ENCODE peak calls at places on chromosomes 16 and 17, in four cellular contexts. One of them, this sample, is unnamed.

GRCh38 chr17:54840885-54841614 is 59.6 kb upstream of the TOM1L1 start:
- DNase-seq in gastrocnemius medialis: no peak
- DNase-seq in tibial nerve: no peak
- DNase-seq in Peyer's patch: no peak
- DNase-seq in this sample: no peak

GRCh38 chr16:54110582-54110981 is 176.0 kb downstream of the IRX3 start:
- DNase-seq in gastrocnemius medialis: no peak
- DNase-seq in tibial nerve: no peak
- DNase-seq in Peyer's patch: no peak
- DNase-seq in this sample: no peak

GRCh38 chr17:50950002-50950877 is 84.1 kb upstream of the TOB1 start:
- DNase-seq in gastrocnemius medialis: peak; percentile 87
- DNase-seq in tibial nerve: peak; percentile 72
- DNase-seq in Peyer's patch: peak; percentile 50
- DNase-seq in this sample: peak; percentile 56

GRCh38 chr16:68490829-68491575 is 42.7 kb upstream of the SMPD3 start:
- DNase-seq in gastrocnemius medialis: peak; percentile 17
- DNase-seq in tibial nerve: no peak
- DNase-seq in Peyer's patch: no peak
- DNase-seq in this sample: peak; percentile 64

GRCh38 chr16:65309294-65309850 is 187.5 kb upstream of the CDH11 start:
- DNase-seq in gastrocnemius medialis: no peak
- DNase-seq in tibial nerve: no peak
- DNase-seq in Peyer's patch: no peak
- DNase-seq in this sample: no peak

GRCh38 chr16:72890587-72890986 is 157.3 kb downstream of the ZFHX3 start:
- DNase-seq in gastrocnemius medialis: no peak
- DNase-seq in tibial nerve: no peak
- DNase-seq in Peyer's patch: no peak
- DNase-seq in this sample: no peak

GRCh38 chr17:61803216-61803615 is 60.1 kb downstream of the BRIP1 start:
- DNase-seq in gastrocnemius medialis: no peak
- DNase-seq in tibial nerve: no peak
- DNase-seq in Peyer's patch: no peak
- DNase-seq in this sample: no peak

GRCh38 chr16:85429776-85430522 is 183.2 kb upstream of the GSE1 start:
- DNase-seq in gastrocnemius medialis: no peak
- DNase-seq in tibial nerve: no peak
- DNase-seq in Peyer's patch: no peak
- DNase-seq in this sample: no peak

GRCh38 chr17:6591599-6592158 is 35.3 kb upstream of the PITPNM3 start:
- DNase-seq in gastrocnemius medialis: no peak
- DNase-seq in tibial nerve: no peak
- DNase-seq in Peyer's patch: no peak
- DNase-seq in this sample: no peak

GRCh38 chr17:75209061-75209460 is 3.6 kb downstream of the NUP85 start:
- DNase-seq in gastrocnemius medialis: no peak
- DNase-seq in tibial nerve: no peak
- DNase-seq in Peyer's patch: no peak
- DNase-seq in this sample: no peak

GRCh38 chr16:22420606-22421135 is 46.3 kb upstream of the CDR2 start:
- DNase-seq in gastrocnemius medialis: no peak
- DNase-seq in tibial nerve: no peak
- DNase-seq in Peyer's patch: no peak
- DNase-seq in this sample: no peak

GRCh38 chr16:58377932-58378331 is 14.3 kb upstream of the GINS3 start:
- DNase-seq in gastrocnemius medialis: no peak
- DNase-seq in tibial nerve: no peak
- DNase-seq in Peyer's patch: no peak
- DNase-seq in this sample: no peak

GRCh38 chr16:67537270-67537635 is 8.6 kb downstream of the RIPOR1 start:
- DNase-seq in gastrocnemius medialis: no peak
- DNase-seq in tibial nerve: no peak
- DNase-seq in Peyer's patch: peak; percentile 68
- DNase-seq in this sample: peak; percentile 43

GRCh38 chr17:42133461-42134041 is 10.9 kb downstream of the HSPB9 start:
- DNase-seq in gastrocnemius medialis: no peak
- DNase-seq in tibial nerve: no peak
- DNase-seq in Peyer's patch: peak; percentile 92
- DNase-seq in this sample: peak; percentile 81

GRCh38 chr16:735982-736453 is 4.8 kb downstream of the CIAO3 start:
- DNase-seq in gastrocnemius medialis: no peak
- DNase-seq in tibial nerve: no peak
- DNase-seq in Peyer's patch: no peak
- DNase-seq in this sample: peak; percentile 87

GRCh38 chr16:28597692-28598261 is 927 bp upstream of the SULT1A2 start:
- DNase-seq in gastrocnemius medialis: no peak
- DNase-seq in tibial nerve: no peak
- DNase-seq in Peyer's patch: no peak
- DNase-seq in this sample: peak; percentile 37

GRCh38 chr17:62781826-62782225 is 26.3 kb downstream of the MARCHF10 start:
- DNase-seq in gastrocnemius medialis: no peak
- DNase-seq in tibial nerve: no peak
- DNase-seq in Peyer's patch: no peak
- DNase-seq in this sample: no peak

GRCh38 chr17:29091591-29092291 is 48.8 kb downstream of the PIPOX start:
- DNase-seq in gastrocnemius medialis: no peak
- DNase-seq in tibial nerve: no peak
- DNase-seq in Peyer's patch: no peak
- DNase-seq in this sample: no peak

GRCh38 chr17:78779848-78780247 is 2.2 kb downstream of the CYTH1 start:
- DNase-seq in gastrocnemius medialis: no peak
- DNase-seq in tibial nerve: no peak
- DNase-seq in Peyer's patch: peak; percentile 81
- DNase-seq in this sample: peak; percentile 89

GRCh38 chr17:58059141-58059540 is 24.1 kb upstream of the DYNLL2 start:
- DNase-seq in gastrocnemius medialis: no peak
- DNase-seq in tibial nerve: no peak
- DNase-seq in Peyer's patch: no peak
- DNase-seq in this sample: no peak

GRCh38 chr17:47800686-47801085 is 20.9 kb downstream of the OSBPL7 start:
- DNase-seq in gastrocnemius medialis: no peak
- DNase-seq in tibial nerve: no peak
- DNase-seq in Peyer's patch: no peak
- DNase-seq in this sample: no peak

GRCh38 chr17:66633322-66633965 is 201.5 kb upstream of the CACNG5 start:
- DNase-seq in gastrocnemius medialis: no peak
- DNase-seq in tibial nerve: no peak
- DNase-seq in Peyer's patch: no peak
- DNase-seq in this sample: peak; percentile 37

GRCh38 chr16:87350681-87351319 is 32.8 kb downstream of the FBXO31 start:
- DNase-seq in gastrocnemius medialis: peak; percentile 68
- DNase-seq in tibial nerve: no peak
- DNase-seq in Peyer's patch: no peak
- DNase-seq in this sample: no peak

GRCh38 chr16:77043076-77043475 is 147.9 kb upstream of the MON1B start:
- DNase-seq in gastrocnemius medialis: no peak
- DNase-seq in tibial nerve: no peak
- DNase-seq in Peyer's patch: no peak
- DNase-seq in this sample: peak; percentile 9

GRCh38 chr17:3890893-3891219 is 2.0 kb downstream of the CAMKK1 start:
- DNase-seq in gastrocnemius medialis: no peak
- DNase-seq in tibial nerve: no peak
- DNase-seq in Peyer's patch: no peak
- DNase-seq in this sample: no peak

GRCh38 chr16:19384656-19385055 is 33.0 kb upstream of the TMC5 start:
- DNase-seq in gastrocnemius medialis: no peak
- DNase-seq in tibial nerve: no peak
- DNase-seq in Peyer's patch: no peak
- DNase-seq in this sample: no peak

GRCh38 chr17:32596666-32597065 is 109.9 kb downstream of the CDK5R1 start:
- DNase-seq in gastrocnemius medialis: no peak
- DNase-seq in tibial nerve: no peak
- DNase-seq in Peyer's patch: no peak
- DNase-seq in this sample: peak; percentile 82

GRCh38 chr17:39144414-39144813 is 7.0 kb downstream of the PLXDC1 start:
- DNase-seq in gastrocnemius medialis: peak; percentile 83
- DNase-seq in tibial nerve: peak; percentile 97
- DNase-seq in Peyer's patch: no peak
- DNase-seq in this sample: no peak

GRCh38 chr16:9499921-9500593 is 408.6 kb downstream of the HAPSTR1 start:
- DNase-seq in gastrocnemius medialis: no peak
- DNase-seq in tibial nerve: no peak
- DNase-seq in Peyer's patch: no peak
- DNase-seq in this sample: no peak

GRCh38 chr16:27768651-27769270 is 218.8 kb downstream of the KATNIP start:
- DNase-seq in gastrocnemius medialis: no peak
- DNase-seq in tibial nerve: no peak
- DNase-seq in Peyer's patch: no peak
- DNase-seq in this sample: no peak

GRCh38 chr17:20116683-20117309 is 107.6 kb downstream of the SPECC1 start:
- DNase-seq in gastrocnemius medialis: no peak
- DNase-seq in tibial nerve: peak; percentile 86
- DNase-seq in Peyer's patch: peak; percentile 41
- DNase-seq in this sample: peak; percentile 72

GRCh38 chr17:43434902-43435319 is 36.1 kb downstream of the ARL4D start:
- DNase-seq in gastrocnemius medialis: no peak
- DNase-seq in tibial nerve: no peak
- DNase-seq in Peyer's patch: no peak
- DNase-seq in this sample: no peak

GRCh38 chr16:81836279-81837054 is 57.4 kb downstream of the PLCG2 start:
- DNase-seq in gastrocnemius medialis: no peak
- DNase-seq in tibial nerve: no peak
- DNase-seq in Peyer's patch: peak; percentile 69
- DNase-seq in this sample: peak; percentile 92

GRCh38 chr17:78133971-78134898 is 3.7 kb downstream of the TMC8 start:
- DNase-seq in gastrocnemius medialis: no peak
- DNase-seq in tibial nerve: peak; percentile 43
- DNase-seq in Peyer's patch: peak; percentile 84
- DNase-seq in this sample: peak; percentile 90

GRCh38 chr16:85563515-85564276 is 49.4 kb upstream of the GSE1 start:
- DNase-seq in gastrocnemius medialis: no peak
- DNase-seq in tibial nerve: peak; percentile 67
- DNase-seq in Peyer's patch: no peak
- DNase-seq in this sample: no peak

GRCh38 chr17:59107306-59107670 is 608 bp upstream of the TRIM37 start:
- DNase-seq in gastrocnemius medialis: no peak
- DNase-seq in tibial nerve: no peak
- DNase-seq in Peyer's patch: no peak
- DNase-seq in this sample: no peak

GRCh38 chr16:85253127-85253941 is 141.1 kb upstream of the CIBAR2 start:
- DNase-seq in gastrocnemius medialis: peak; percentile 24
- DNase-seq in tibial nerve: peak; percentile 57
- DNase-seq in Peyer's patch: peak; percentile 27
- DNase-seq in this sample: peak; percentile 61

GRCh38 chr17:70855401-70856054 is 686.2 kb downstream of the KCNJ2 start:
- DNase-seq in gastrocnemius medialis: no peak
- DNase-seq in tibial nerve: no peak
- DNase-seq in Peyer's patch: no peak
- DNase-seq in this sample: no peak

GRCh38 chr17:82536220-82537201 is 17.0 kb downstream of the FOXK2 start:
- DNase-seq in gastrocnemius medialis: no peak
- DNase-seq in tibial nerve: peak; percentile 52
- DNase-seq in Peyer's patch: no peak
- DNase-seq in this sample: peak; percentile 43
- TF ChIP-seq CTCF in gastrocnemius medialis: no peak
- TF ChIP-seq CTCF in tibial nerve: no peak
- TF ChIP-seq CTCF in Peyer's patch: no peak
- TF ChIP-seq CTCF in this sample: no peak

GRCh38 chr17:17514361-17514992 is 18.3 kb upstream of the RASD1 start:
- DNase-seq in gastrocnemius medialis: no peak
- DNase-seq in tibial nerve: no peak
- DNase-seq in Peyer's patch: no peak
- DNase-seq in this sample: no peak
- H3K4me3 ChIP-seq in gastrocnemius medialis: no peak overlapping the region
- H3K4me3 ChIP-seq in tibial nerve: no peak overlapping the region
- H3K4me3 ChIP-seq in Peyer's patch: no peak overlapping the region
- H3K4me3 ChIP-seq in this sample: no peak overlapping the region

GRCh38 chr17:79937981-79938695 is 97.5 kb downstream of the TBC1D16 start:
- DNase-seq in gastrocnemius medialis: no peak
- DNase-seq in tibial nerve: peak; percentile 48
- DNase-seq in Peyer's patch: no peak
- DNase-seq in this sample: no peak

GRCh38 chr17:79935197-79935844 is 96.1 kb upstream of the CBX4 start:
- DNase-seq in gastrocnemius medialis: no peak
- DNase-seq in tibial nerve: no peak
- DNase-seq in Peyer's patch: no peak
- DNase-seq in this sample: no peak

GRCh38 chr17:79937435-79937870 is 98.2 kb upstream of the CBX4 start:
- DNase-seq in gastrocnemius medialis: no peak
- DNase-seq in tibial nerve: no peak
- DNase-seq in Peyer's patch: no peak
- DNase-seq in this sample: no peak

GRCh38 chr17:79935845-79936470 is 96.7 kb upstream of the CBX4 start:
- DNase-seq in gastrocnemius medialis: no peak
- DNase-seq in tibial nerve: no peak
- DNase-seq in Peyer's patch: no peak
- DNase-seq in this sample: no peak

DNA sequence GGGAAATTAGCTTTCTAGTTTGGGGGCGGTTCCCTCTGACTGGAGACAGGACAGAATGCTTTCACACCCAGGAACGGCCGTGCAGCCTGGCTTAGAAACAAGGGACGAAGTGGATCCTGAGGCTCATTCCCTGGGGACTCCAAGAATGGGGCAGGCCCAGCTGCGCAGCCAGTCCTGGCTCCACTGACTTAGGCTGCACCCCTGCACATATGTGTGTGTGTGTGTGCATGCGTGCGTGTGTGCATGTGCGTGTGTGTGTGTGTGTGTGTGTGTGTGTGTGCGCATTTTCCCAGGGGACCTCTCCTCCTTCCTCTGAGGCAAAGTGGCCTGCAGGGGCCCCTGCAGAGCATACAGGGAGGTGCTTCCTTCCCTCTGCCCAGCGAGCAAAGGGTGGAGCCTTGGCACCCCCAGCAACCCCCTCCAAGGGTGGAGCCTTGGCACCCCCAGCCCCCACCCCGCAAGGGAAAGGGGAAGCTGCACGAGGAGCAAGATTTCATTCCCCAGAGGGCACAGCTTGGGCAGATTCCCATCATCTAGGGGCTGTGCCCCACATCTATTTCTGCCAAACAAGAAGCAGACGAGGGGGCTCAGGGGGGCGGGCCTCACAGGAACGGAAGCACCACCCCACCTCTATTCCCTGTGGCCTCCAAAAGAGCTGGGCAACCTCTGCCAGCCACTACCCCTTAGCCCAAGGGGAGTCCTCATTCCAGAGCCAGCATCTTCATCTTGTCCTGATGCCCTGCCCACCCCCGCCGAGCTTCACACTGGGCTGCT is 97.6 kb upstream of the CBX4 start:
- DNase-seq in gastrocnemius medialis: no peak
- DNase-seq in tibial nerve: no peak
- DNase-seq in Peyer's patch: peak; percentile 31
- DNase-seq in this sample: peak; percentile 29
- TF ChIP-seq CTCF in gastrocnemius medialis: no peak
- TF ChIP-seq CTCF in tibial nerve: no peak
- TF ChIP-seq CTCF in Peyer's patch: no peak
- TF ChIP-seq CTCF in this sample: no peak

GRCh38 chr16:49824600-49824999 is 31.3 kb downstream of the ZNF423 start:
- DNase-seq in gastrocnemius medialis: no peak
- DNase-seq in tibial nerve: no peak
- DNase-seq in Peyer's patch: no peak
- DNase-seq in this sample: no peak
- H3K4me3 ChIP-seq in gastrocnemius medialis: no peak overlapping the region
- H3K4me3 ChIP-seq in tibial nerve: no peak overlapping the region
- H3K4me3 ChIP-seq in Peyer's patch: no peak overlapping the region
- H3K4me3 ChIP-seq in this sample: no peak overlapping the region